ENCODE peak calls at places on chromosome 1, in ten cellular contexts. Z is kidney epithelial cell, K is suprapubic skin, S is progenitor cell of endocrine pancreas, N is A172, W is fibroblast of mammary gland, F is AG20443, X is stromal cell of bone marrow, I is nephron progenitor cell, T is left ventricle myocardium inferior. E is an unnamed sample.

GRCh38 chr1:59972216-59972924 is 45.8 kb upstream of the CYP2J2 start:
- DNase-seq in F (peak), K (peak), N (no peak), S (no peak), X (no peak), I (no peak), Z (no peak), W (peak), T (no peak), E (no peak)

GRCh38 chr1:20409971-20410370 is 76.0 kb downstream of the CAMK2N1 start:
- DNase-seq in F (no peak), X (no peak), S (no peak), T (no peak), N (no peak), K (no peak), W (no peak), I (no peak), Z (no peak), E (no peak)

GRCh38 chr1:186044079-186044685 is 310.0 kb downstream of the HMCN1 start:
- DNase-seq in T (no peak), Z (no peak), W (no peak), S (no peak), F (no peak), N (no peak), K (no peak), X (no peak), I (no peak), E (no peak)

GRCh38 chr1:200036616-200037270 is 9.2 kb downstream of the NR5A2 start:
- DNase-seq in S (no peak), X (no peak), Z (no peak), F (no peak), W (no peak), N (no peak), I (peak), T (no peak), K (no peak), E (no peak)

GRCh38 chr1:93845554-93846150 is 33.4 kb downstream of the DNTTIP2 start:
- DNase-seq in X (peak), S (no peak), T (no peak), N (peak), Z (peak), W (peak), K (no peak), F (peak), I (peak), E (peak)

GRCh38 chr1:54859687-54860391 is 27.2 kb downstream of the DHCR24 start:
- DNase-seq in S (no peak), N (peak), I (no peak), X (no peak), Z (no peak), T (no peak), W (no peak), K (peak), F (no peak), E (peak)

GRCh38 chr1:43054961-43055360 is 96.3 kb upstream of the SLC2A1 start:
- DNase-seq in F (no peak), N (no peak), S (no peak), X (no peak), K (no peak), T (no peak), Z (no peak), W (no peak), I (no peak), E (no peak)

GRCh38 chr1:162128693-162129356 is 59.3 kb downstream of the NOS1AP start:
- DNase-seq in X (no peak), I (no peak), S (no peak), T (no peak), N (no peak), F (no peak), K (no peak), W (no peak), Z (no peak), E (no peak)

GRCh38 chr1:177873238-177873637 is 96.6 kb downstream of the SEC16B start:
- DNase-seq in N (peak), I (no peak), X (peak), K (no peak), W (peak), F (peak), Z (peak), T (no peak), S (no peak), E (no peak)

E was measured in aorta.